ENCODE peak calls at places on chromosome 5, in seven cellular contexts. G is fibroblast of mammary gland, A is foreskin fibroblast, Z is adrenal gland, V is fibroblast of villous mesenchyme, R is type B pancreatic cell, Q is psoas muscle. B is an unnamed sample.
A peak's percentile ranks its signal among the peaks of the same experiment; 100 is the strongest.

GRCh38 chr5:131745594-131746175 is 51.1 kb downstream of the FNIP1 start:
- DNase-seq in G (no peak), A (no peak), Z (no peak), V (no peak), R (no peak), Q (no peak), B (no peak)

GRCh38 chr5:127505819-127506218 is 11.6 kb upstream of the PRRC1 start:
- DNase-seq in G (no peak), A (no peak), Z (no peak), V (no peak), R (no peak), Q (no peak), B (no peak)

GRCh38 chr5:179268399-179268952 is 76.8 kb downstream of the ADAMTS2 start:
- DNase-seq in G (no peak), A (no peak), Z (no peak), V (no peak), R (peak; percentile 63), Q (no peak), B (no peak)

GRCh38 chr5:130471-131175 is 38.7 kb downstream of the PLEKHG4B start:
- DNase-seq in G (peak; percentile 45), A (peak; percentile 36), Z (no peak), V (no peak), R (no peak), Q (no peak), B (peak; percentile 66)

GRCh38 chr5:176178789-176179188 is 59.4 kb upstream of the SIMC1 start:
- DNase-seq in G (no peak), A (no peak), Z (no peak), V (no peak), R (no peak), Q (no peak), B (no peak)

GRCh38 chr5:89988129-89988528 is 421.4 kb downstream of the CETN3 start:
- DNase-seq in G (no peak), A (no peak), Z (no peak), V (no peak), R (no peak), Q (no peak), B (peak; percentile 54)

GRCh38 chr5:148969291-148969690 is 93.6 kb downstream of the SH3TC2 start:
- DNase-seq in G (no peak), A (no peak), Z (no peak), V (no peak), R (no peak), Q (no peak), B (no peak)

GRCh38 chr5:169751490-169751889 is 114.4 kb downstream of the DOCK2 start:
- DNase-seq in G (no peak), A (no peak), Z (no peak), V (no peak), R (no peak), Q (no peak), B (no peak)

GRCh38 chr5:131640043-131640856 is 5.2 kb upstream of the RAPGEF6 start:
- DNase-seq in G (peak; percentile 61), A (peak; percentile 45), Z (no peak), V (no peak), R (no peak), Q (no peak), B (peak; percentile 72)

GRCh38 chr5:32783658-32784057 is 72.5 kb downstream of the NPR3 start:
- DNase-seq in G (no peak), A (no peak), Z (no peak), V (no peak), R (no peak), Q (no peak), B (no peak)

GRCh38 chr5:53568868-53569267 is 8.4 kb downstream of the NDUFS4 start:
- DNase-seq in G (peak; percentile 70), A (peak; percentile 16), Z (no peak), V (peak; percentile 34), R (no peak), Q (no peak), B (peak; percentile 5)

GRCh38 chr5:135107986-135108385 is 74.0 kb upstream of the PITX1 start:
- DNase-seq in G (no peak), A (no peak), Z (no peak), V (no peak), R (no peak), Q (peak; percentile 32), B (no peak)

GRCh38 chr5:100595152-100595811 is 60.1 kb downstream of the FAM174A start:
- DNase-seq in G (peak; percentile 96), A (peak; percentile 84), Z (no peak), V (peak; percentile 95), R (no peak), Q (peak; percentile 69), B (peak; percentile 91)

GRCh38 chr5:149550608-149551226 is 522 bp downstream of the CSNK1A1 start:
- DNase-seq in G (no peak), A (no peak), Z (peak; percentile 49), V (peak; percentile 22), R (no peak), Q (no peak), B (peak; percentile 22)

GRCh38 chr5:82313016-82313415 is 34.9 kb upstream of the RPS23 start:
- DNase-seq in G (no peak), A (no peak), Z (no peak), V (no peak), R (no peak), Q (no peak), B (peak; percentile 50)

GRCh38 chr5:173781826-173782670 is 106.1 kb upstream of the CPEB4 start:
- DNase-seq in G (peak; percentile 96), A (peak; percentile 94), Z (peak; percentile 89), V (peak; percentile 97), R (no peak), Q (peak; percentile 92), B (peak; percentile 94)

GRCh38 chr5:148912146-148912545 is 85.7 kb downstream of the ADRB2 start:
- DNase-seq in G (no peak), A (no peak), Z (no peak), V (no peak), R (no peak), Q (no peak), B (no peak)

GRCh38 chr5:53856491-53856890 is 296.1 kb downstream of the NDUFS4 start:
- DNase-seq in G (no peak), A (no peak), Z (no peak), V (no peak), R (no peak), Q (no peak), B (no peak)

GRCh38 chr5:9099681-9100080 is 446.2 kb downstream of the SEMA5A start:
- DNase-seq in G (no peak), A (no peak), Z (no peak), V (no peak), R (no peak), Q (no peak), B (no peak)
- TF ChIP-seq CTCF in G (no peak), A (no peak), Z (no peak), V (peak; percentile 14), R (no peak), Q (no peak), B (peak; percentile 4)

GRCh38 chr5:175082866-175083590 is 358.6 kb downstream of the MSX2 start:
- DNase-seq in G (no peak), A (no peak), Z (no peak), V (no peak), R (no peak), Q (no peak), B (no peak)
- TF ChIP-seq CTCF in G (no peak), A (no peak), Z (no peak), V (no peak), R (no peak), Q (no peak), B (no peak)

GRCh38 chr5:124001216-124001615 is 489.2 kb downstream of the CSNK1G3 start:
- DNase-seq in G (no peak), A (no peak), Z (no peak), V (no peak), R (no peak), Q (no peak), B (no peak)
- TF ChIP-seq CTCF in G (no peak), A (no peak), Z (no peak), V (no peak), R (no peak), Q (no peak), B (no peak)

GRCh38 chr5:177309351-177310191 is 2.1 kb downstream of the MXD3 start:
- DNase-seq in G (peak; percentile 70), A (peak; percentile 49), Z (no peak), V (peak; percentile 69), R (no peak), Q (peak; percentile 82), B (peak; percentile 77)

GRCh38 chr5:177304392-177305119 is 957 bp downstream of the PRELID1 start:
- DNase-seq in G (peak; percentile 41), A (no peak), Z (no peak), V (no peak), R (no peak), Q (peak; percentile 45), B (peak; percentile 35)

GRCh38 chr5:177307544-177308363 is 3.9 kb downstream of the MXD3 start:
- DNase-seq in G (no peak), A (no peak), Z (no peak), V (no peak), R (no peak), Q (peak; percentile 59), B (no peak)

GRCh38 chr5:177308740-177309139 is 3.0 kb downstream of the MXD3 start:
- DNase-seq in G (no peak), A (no peak), Z (no peak), V (no peak), R (no peak), Q (no peak), B (no peak)

GRCh38 chr5:177306674-177307543 is 3.3 kb downstream of the PRELID1 start:
- DNase-seq in G (peak; percentile 40), A (no peak), Z (no peak), V (no peak), R (no peak), Q (peak; percentile 47), B (peak; percentile 53)
- TF ChIP-seq CTCF in G (no peak), A (no peak), Z (no peak), V (no peak), R (no peak), Q (no peak), B (no peak)

DNA sequence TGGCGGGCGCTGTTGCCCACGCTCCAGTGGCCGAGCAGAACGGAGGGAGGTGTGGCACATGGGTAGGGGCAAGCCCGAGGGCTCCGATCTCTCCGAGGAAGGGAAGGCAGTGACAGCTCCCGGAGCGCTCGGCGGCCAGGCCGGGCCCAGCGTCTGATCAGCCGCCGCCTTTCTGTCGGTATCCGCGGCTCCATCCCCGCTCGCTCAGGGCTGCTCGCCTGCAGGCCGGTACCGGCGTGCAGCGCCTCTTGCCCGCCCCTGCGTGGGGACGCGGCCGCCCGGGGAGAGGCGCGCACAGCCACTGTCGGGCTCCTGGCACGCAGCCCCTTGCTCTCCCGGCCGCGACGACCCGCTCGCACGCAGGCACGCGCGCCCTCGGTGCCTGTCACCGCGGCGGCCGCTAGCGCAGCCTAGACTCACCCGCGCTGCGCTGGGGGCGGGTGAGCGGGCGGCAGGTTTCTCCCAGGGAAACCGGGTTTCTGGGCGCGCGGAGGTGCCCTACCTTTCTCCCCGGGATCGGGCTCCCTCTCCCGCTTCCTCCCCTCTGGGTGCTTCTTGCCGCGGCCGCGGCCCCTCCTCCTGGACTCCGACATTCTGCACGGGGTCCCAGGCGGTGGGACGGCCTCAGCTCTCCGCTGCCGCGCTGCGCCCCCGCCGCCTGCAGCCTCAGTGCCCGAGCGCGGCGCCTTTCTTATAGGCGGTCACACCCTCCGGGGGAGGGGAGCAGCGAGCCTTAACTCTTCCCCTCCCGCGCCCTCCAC is 108.4 kb downstream of the PSD2 start:
- DNase-seq in G (no peak), A (no peak), Z (no peak), V (no peak), R (no peak), Q (peak; percentile 64), B (no peak)
- TF ChIP-seq CTCF in G (no peak), A (no peak), Z (no peak), V (no peak), R (no peak), Q (no peak), B (no peak)

B was measured in cardiac fibroblast.